ENCODE peak calls at places on chromosomes 11 and 22, in eight cellular contexts. M is OCI-LY7, W is HFF-Myc, H is Panc1, C is cardiac fibroblast, Y is heart right ventricle, X is AG09309, Z is right atrium auricular region. A is an unnamed sample.

GRCh38 chr11:131579932-131580387 is 209.5 kb downstream of the NTM start:
- DNase-seq in Z (no peak), H (no peak), W (no peak), Y (no peak), C (peak), X (peak), M (peak), A (peak)

GRCh38 chr11:47268448-47269001 is 1.4 kb upstream of the MADD start:
- DNase-seq in C (no peak), X (no peak), H (no peak), Z (no peak), M (no peak), W (no peak), Y (no peak), A (no peak)

GRCh38 chr22:28978158-28978557 is 83.5 kb downstream of the C22orf31 start:
- DNase-seq in M (no peak), C (peak), W (no peak), H (no peak), Y (peak), X (no peak), Z (peak), A (peak)

GRCh38 chr22:36977947-36978660 is 41.1 kb downstream of the TST start:
- DNase-seq in H (peak), W (peak), Y (peak), C (peak), Z (peak), X (peak), M (peak), A (peak)

GRCh38 chr11:95296621-95297025 is 65.6 kb upstream of the SESN3 start:
- DNase-seq in Z (no peak), Y (no peak), M (peak), H (no peak), X (no peak), C (no peak), W (no peak), A (no peak)

GRCh38 chr11:47410404-47411264 is 2.2 kb downstream of the SLC39A13 start:
- DNase-seq in X (no peak), M (no peak), C (no peak), Z (no peak), W (no peak), Y (no peak), H (no peak), A (no peak)

GRCh38 chr11:33897761-33898403 is 6.0 kb upstream of the LMO2 start:
- DNase-seq in M (no peak), H (no peak), C (no peak), Y (no peak), X (no peak), W (no peak), Z (no peak), A (no peak)

GRCh38 chr11:35488117-35488516 is 37.3 kb downstream of the PAMR1 start:
- DNase-seq in C (peak), Z (no peak), H (no peak), X (no peak), Y (no peak), M (no peak), W (no peak), A (no peak)

GRCh38 chr11:64218628-64219353 is 7.2 kb downstream of the TRPT1 start:
- DNase-seq in Z (no peak), W (no peak), Y (no peak), C (no peak), H (no peak), X (no peak), M (no peak), A (no peak)

GRCh38 chr11:128757886-128758612 is 64.2 kb downstream of the FLI1 start:
- DNase-seq in M (peak), H (no peak), C (no peak), W (no peak), Y (no peak), Z (no peak), X (no peak), A (no peak)

GRCh38 chr11:69551963-69552362 is 70.5 kb downstream of the LINC01488 start:
- DNase-seq in W (no peak), Y (no peak), C (no peak), X (no peak), Z (no peak), H (no peak), M (no peak), A (no peak)

GRCh38 chr11:92627615-92628201 is 341.7 kb upstream of the MTNR1B start:
- DNase-seq in M (no peak), Z (no peak), C (no peak), Y (no peak), W (no peak), X (peak), H (no peak), A (peak)

GRCh38 chr11:64371201-64371600 is 12.2 kb downstream of the RPS6KA4 start:
- DNase-seq in W (no peak), M (no peak), Y (no peak), C (no peak), Z (no peak), H (no peak), X (no peak), A (no peak)

GRCh38 chr11:130525307-130525706 is 76.9 kb downstream of the ADAMTS15 start:
- DNase-seq in H (no peak), X (no peak), Z (peak), M (no peak), C (no peak), Y (no peak), W (no peak), A (no peak)

GRCh38 chr22:38795569-38795968 is 1.6 kb upstream of the DNAL4 start:
- DNase-seq in Z (no peak), M (no peak), Y (no peak), W (no peak), H (no peak), X (no peak), C (no peak), A (no peak)

GRCh38 chr11:119095066-119095880 is 6.4 kb downstream of the DPAGT1 start:
- DNase-seq in W (peak), X (peak), Z (peak), M (peak), C (peak), Y (peak), H (peak), A (peak)
- TF ChIP-seq CTCF in W (no peak), X (no peak), Z (peak), M (peak), C (no peak), Y (no peak), H (peak), A (no peak)

GRCh38 chr11:27473017-27473406 is 422 bp upstream of the LGR4 start:
- DNase-seq in C (no peak), X (no peak), Y (no peak), M (no peak), H (no peak), Z (no peak), W (no peak), A (no peak)
- H3K4me3 ChIP-seq in C (no peak), X (peak), Y (peak), M (no peak), H (peak), Z (peak), W (peak), A (peak)

DNA sequence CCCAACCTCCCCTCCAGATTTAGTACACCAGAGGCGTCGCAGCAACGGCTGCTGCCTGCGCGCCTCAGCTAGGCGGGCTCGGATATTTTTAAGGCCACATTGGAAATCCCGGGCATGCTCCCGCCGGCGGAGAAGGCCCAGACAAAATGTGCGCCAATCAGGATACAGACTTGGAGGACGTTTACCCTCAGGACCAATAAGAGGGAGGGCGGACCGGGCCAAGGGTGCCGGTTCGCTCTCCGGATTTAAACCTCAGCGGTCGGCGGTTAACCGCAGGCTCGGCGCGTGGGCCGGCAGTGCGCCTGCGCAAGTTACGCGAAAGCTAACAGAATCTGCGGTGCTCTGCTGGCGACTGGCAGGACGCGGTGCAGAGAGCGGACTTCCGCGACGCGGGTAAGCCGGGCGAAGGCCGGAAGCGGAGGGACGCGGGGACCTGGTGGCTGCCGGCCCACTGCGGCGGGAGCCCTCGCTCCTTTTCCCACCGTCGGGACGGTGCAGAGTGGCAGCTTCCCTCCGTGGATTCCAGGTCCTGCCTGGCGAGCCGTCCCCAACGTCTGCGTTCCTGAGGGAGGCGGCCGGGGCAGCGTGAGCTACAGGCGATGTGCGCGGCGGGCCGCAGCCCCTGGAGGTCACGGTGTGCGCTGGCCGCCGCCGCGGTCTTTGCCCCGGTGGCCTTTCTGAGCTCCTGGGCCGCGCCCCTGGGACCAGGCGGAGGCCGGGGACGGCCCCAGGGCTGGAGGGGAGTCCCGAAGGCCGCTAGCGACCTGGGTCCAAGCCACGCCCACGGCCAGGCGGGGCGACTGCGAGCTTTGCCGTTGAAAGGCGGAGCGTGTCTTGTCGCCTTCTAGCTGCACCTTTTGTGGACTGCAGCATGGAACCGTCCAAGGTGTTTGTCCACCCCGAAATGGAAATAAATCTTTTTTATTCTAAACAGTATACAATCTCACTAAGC is at the start of gene HYLS1:
- DNase-seq in X (peak), W (peak), C (peak), Z (peak), Y (peak), M (peak), H (peak), A (peak)
- TF ChIP-seq CTCF in X (no peak), W (no peak), C (peak), Z (no peak), Y (no peak), M (peak), H (peak), A (peak)

GRCh38 chr11:120432056-120433018 is 79.2 kb upstream of the GRIK4 start:
- DNase-seq in C (peak), Y (peak), M (no peak), W (peak), Z (no peak), X (peak), H (peak), A (peak)
- H3K4me3 ChIP-seq in C (no peak), Y (no peak), M (no peak), W (no peak), Z (no peak), X (no peak), H (peak), A (no peak)

DNA sequence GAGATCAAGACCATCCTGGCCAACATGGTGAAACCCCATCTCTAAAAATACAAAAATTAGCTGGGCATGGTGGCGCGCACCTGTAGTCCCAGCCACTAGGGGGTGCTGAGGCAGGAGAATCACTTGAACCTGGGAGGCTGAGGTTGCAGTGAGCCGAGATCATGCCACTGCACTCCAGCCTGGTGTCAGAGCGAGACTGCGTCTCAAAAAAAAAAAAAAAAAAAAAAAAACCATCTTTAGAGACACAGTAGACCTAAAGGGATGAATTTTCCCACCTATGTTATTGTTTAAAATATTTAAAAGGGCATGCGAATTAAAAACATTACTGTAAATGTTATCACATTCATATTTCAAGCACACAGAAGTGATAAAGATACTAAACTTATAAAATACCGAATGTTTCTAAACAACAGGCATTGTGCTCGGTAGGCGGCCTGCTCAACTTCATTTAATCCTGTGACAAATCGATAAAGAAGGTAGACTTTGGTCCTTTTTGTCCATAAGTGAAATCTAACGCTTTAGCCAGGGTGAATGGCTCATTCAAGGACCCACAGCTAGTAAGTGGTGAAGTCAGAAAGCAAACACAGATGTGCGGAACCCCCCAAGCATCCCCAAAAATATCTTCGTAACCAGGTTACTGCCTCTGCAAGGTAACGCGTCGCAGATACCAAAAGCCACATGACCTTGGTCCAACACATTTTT is 16.1 kb downstream of the NCAPD3 start:
- DNase-seq in M (peak), Y (no peak), W (no peak), Z (no peak), C (peak), X (no peak), H (no peak), A (no peak)
- TF ChIP-seq CTCF in M (peak), Y (peak), W (peak), Z (peak), C (peak), X (peak), H (peak), A (peak)

GRCh38 chr22:19175026-19175601 is 3.4 kb downstream of the SLC25A1 start:
- DNase-seq in Z (no peak), C (no peak), H (no peak), M (no peak), W (no peak), Y (no peak), X (no peak), A (no peak)

GRCh38 chr22:19172213-19173046 is 6.1 kb downstream of the SLC25A1 start:
- DNase-seq in X (no peak), Z (no peak), Y (no peak), M (no peak), W (no peak), H (no peak), C (no peak), A (no peak)

GRCh38 chr22:19175602-19176174 is 2.8 kb downstream of the SLC25A1 start:
- DNase-seq in Y (no peak), H (no peak), C (no peak), M (no peak), W (no peak), Z (no peak), X (no peak), A (no peak)

GRCh38 chr22:19174106-19175025 is 4.2 kb downstream of the SLC25A1 start:
- DNase-seq in W (peak), H (no peak), M (peak), Y (no peak), Z (no peak), C (peak), X (peak), A (peak)

GRCh38 chr22:19173047-19174035 is 5.2 kb downstream of the SLC25A1 start:
- DNase-seq in M (peak), H (no peak), Y (no peak), Z (no peak), X (no peak), C (no peak), W (no peak), A (no peak)
- H3K4me3 ChIP-seq in M (peak), H (peak), Y (no peak), Z (no peak), X (peak), C (peak), W (peak), A (peak)

DNA sequence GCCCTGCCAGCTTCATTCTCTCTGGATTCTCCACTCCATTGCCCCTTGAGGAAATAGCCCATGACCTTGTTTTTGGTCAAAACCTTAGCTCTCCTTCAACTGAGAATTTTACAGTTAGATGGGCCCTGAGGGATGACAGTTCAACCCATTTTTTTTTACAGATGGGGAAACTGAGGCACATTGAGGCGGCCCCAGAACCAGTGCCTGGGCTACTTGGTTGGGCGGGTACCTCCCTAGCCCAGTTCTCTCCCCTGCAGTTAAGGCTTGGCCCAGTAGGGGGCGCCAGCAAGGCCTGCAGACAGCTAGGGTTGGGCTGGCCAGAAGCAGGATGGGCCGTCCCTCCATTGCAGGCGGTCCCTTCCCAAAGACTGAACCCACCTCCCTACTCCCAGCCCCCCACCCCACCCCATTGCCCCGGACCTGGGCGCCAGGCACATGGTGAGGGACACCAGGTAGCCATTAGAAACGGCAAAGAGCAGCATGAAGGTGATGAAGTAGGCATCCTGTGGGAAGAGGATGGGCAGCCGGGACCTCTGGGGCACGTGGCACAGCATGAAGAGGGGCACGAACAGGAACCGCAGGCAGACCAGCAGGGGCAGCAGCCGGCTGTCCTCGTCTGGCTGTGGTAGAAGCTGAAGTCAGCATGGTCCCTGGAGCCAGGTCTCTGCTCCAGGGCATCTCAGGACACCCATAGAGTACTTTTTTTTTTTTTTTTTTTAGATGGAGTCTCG is 7.6 kb downstream of the SLC29A2 start:
- DNase-seq in W (no peak), Z (no peak), M (peak), Y (no peak), X (no peak), H (no peak), C (peak), A (no peak)
- TF ChIP-seq CTCF in W (peak), Z (peak), M (peak), Y (peak), X (peak), H (peak), C (peak), A (peak)

GRCh38 chr11:32581556-32581955 is 2.1 kb upstream of the EIF3M start:
- DNase-seq in Y (no peak), Z (no peak), W (no peak), H (no peak), X (no peak), C (no peak), M (no peak), A (no peak)

GRCh38 chr11:32580967-32581366 is 2.7 kb upstream of the EIF3M start:
- DNase-seq in M (no peak), H (no peak), C (peak), X (no peak), Y (no peak), Z (no peak), W (no peak), A (no peak)

GRCh38 chr11:32586576-32587190 is 3.1 kb downstream of the EIF3M start:
- DNase-seq in M (peak), Y (no peak), X (no peak), H (no peak), Z (no peak), W (no peak), C (peak), A (peak)

GRCh38 chr11:32583451-32584271 is at the start of gene EIF3M:
- DNase-seq in Z (peak), M (peak), W (peak), Y (peak), H (peak), X (peak), C (peak), A (peak)

DNA sequence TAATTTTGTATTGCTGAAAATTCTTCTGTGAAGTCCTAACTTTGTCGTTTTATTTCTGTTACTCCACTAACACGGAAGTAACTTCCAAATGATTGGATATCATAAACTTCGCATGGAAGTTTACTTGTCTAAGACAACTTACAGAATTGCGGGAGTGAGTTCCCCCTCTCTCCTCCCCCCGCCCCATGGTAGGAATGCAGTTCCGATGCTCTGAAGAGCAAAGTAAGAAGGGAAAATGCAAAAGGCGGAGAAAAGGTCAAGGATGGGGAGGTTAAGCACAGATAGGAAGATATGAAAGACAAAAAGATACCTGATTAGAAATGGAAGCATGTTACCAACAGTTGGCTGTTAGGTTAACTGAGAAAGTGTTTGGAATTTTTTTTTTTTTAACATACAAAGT is 1.3 kb downstream of the EIF3M start:
- DNase-seq in X (no peak), W (no peak), M (no peak), Z (no peak), H (no peak), C (peak), Y (no peak), A (no peak)
- H3K4me3 ChIP-seq in X (peak), W (peak), M (peak), Z (peak), H (peak), C (peak), Y (peak), A (peak)

DNA sequence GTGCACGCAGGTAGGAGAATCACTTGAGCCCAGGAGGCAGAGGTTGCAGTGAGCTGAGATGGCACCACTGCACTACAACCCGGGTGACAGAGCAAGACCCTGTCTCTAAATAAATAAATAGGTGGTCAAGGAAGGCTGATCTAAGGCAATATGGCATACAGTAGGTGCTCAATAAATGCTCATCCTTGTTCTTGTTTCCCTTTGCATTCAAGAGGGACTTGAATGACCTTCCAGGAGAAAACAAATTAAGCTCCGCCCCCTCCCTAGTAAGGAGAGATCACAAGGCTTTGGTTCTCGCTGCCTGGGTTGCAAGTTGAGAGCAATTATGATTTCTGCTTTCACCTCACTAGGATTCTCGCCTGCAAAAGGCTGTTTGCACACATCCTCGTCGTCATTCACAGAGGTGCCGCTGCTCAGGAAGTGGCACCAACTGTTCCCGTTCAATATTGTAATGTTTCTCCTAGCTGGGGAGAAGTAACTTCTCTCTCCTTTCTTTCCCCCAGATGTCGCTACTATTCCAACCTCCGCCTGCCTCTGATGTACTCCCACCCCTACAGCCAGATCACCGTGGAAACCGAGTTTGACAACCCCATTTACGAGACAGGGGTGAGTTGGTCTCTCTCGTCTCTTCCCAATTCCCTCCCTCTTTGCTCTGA is 51.8 kb upstream of the ASPHD2 start:
- DNase-seq in W (no peak), M (no peak), H (no peak), C (peak), X (no peak), Y (no peak), Z (no peak), A (no peak)
- TF ChIP-seq CTCF in W (peak), M (peak), H (peak), C (no peak), X (peak), Y (no peak), Z (no peak), A (no peak)

DNA sequence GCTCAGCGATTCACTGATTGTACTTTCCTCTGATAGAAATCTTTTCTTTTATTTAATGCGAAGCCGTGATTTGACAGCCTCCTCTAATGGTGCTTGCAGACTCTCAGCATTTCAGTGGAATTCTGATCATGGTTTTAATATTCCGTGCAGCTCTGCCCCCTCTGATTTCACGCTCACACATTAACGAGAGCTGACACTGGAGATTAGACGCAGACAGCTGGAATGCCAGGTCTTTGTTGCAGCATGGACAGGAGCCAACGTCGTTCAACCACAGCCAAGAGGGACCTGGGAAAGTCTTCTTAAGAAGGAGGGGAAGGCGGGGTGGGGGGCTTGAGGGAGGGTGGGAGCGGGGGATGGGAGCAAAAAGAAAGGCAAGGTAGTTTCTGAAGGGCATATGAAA is 186.4 kb downstream of the BLID start:
- DNase-seq in Z (no peak), X (no peak), H (no peak), M (no peak), C (peak), Y (peak), W (no peak), A (peak)
- H3K4me3 ChIP-seq in Z (peak), X (no peak), H (no peak), M (no peak), C (no peak), Y (peak), W (peak), A (peak)